ENCODE peak calls at places on chromosomes 13 and 19, in five cellular contexts. E is lower lobe of right lung, U is H1, J is fibroblast of lung, K is thoracic aorta. M is an unnamed sample.
A peak's percentile ranks its signal among the peaks of the same experiment; 100 is the strongest.

GRCh38 chr19:45638930-45639729 is at the start of gene EML2:
- DNase-seq in K (no peak), U (no peak), E (peak; percentile 72), J (peak; percentile 39), M (no peak)

GRCh38 chr19:19160489-19161035 is 9.5 kb downstream of the MEF2B start:
- DNase-seq in J (no peak), U (peak; percentile 33), E (no peak), K (no peak), M (no peak)

GRCh38 chr13:109666656-109667448 is 119.5 kb downstream of the IRS2 start:
- DNase-seq in J (peak; percentile 52), U (no peak), K (no peak), E (no peak), M (no peak)

GRCh38 chr19:46426506-46427162 is 2.1 kb downstream of the PNMA8C start:
- DNase-seq in E (peak; percentile 76), J (peak; percentile 68), K (no peak), U (no peak), M (no peak)

GRCh38 chr13:37715606-37716015 is 117.0 kb upstream of the POSTN start:
- DNase-seq in E (no peak), U (no peak), K (no peak), J (peak; percentile 92), M (no peak)

GRCh38 chr19:1055886-1056620 is 10.9 kb upstream of the ARHGAP45 start:
- DNase-seq in K (no peak), U (no peak), E (no peak), J (no peak), M (no peak)

GRCh38 chr13:59745395-59745788 is 418.3 kb downstream of the DIAPH3 start:
- DNase-seq in J (peak; percentile 56), U (no peak), E (no peak), K (no peak), M (no peak)

GRCh38 chr13:47298506-47298905 is 401.7 kb upstream of the HTR2A start:
- DNase-seq in K (no peak), J (peak; percentile 71), E (no peak), U (no peak), M (no peak)

GRCh38 chr19:50507376-50507775 is 3.6 kb downstream of the JOSD2 start:
- DNase-seq in K (no peak), E (peak; percentile 27), U (no peak), J (no peak), M (no peak)

GRCh38 chr19:31981545-31981944 is 363.9 kb upstream of the ZNF507 start:
- DNase-seq in K (no peak), U (no peak), E (no peak), J (no peak), M (no peak)
- H3K9me3 ChIP-seq in K (no peaks in the 10 kb centered on the region), U (peaks cover 5% of the 10 kb centered on the region), E (no peaks in the 10 kb centered on the region), J (no peaks in the 10 kb centered on the region), M (no peaks in the 10 kb centered on the region)

GRCh38 chr19:55912916-55913315 is 19.2 kb downstream of the NLRP13 start:
- DNase-seq in U (no peak), J (no peak), E (no peak), K (no peak), M (no peak)

GRCh38 chr19:55907286-55907685 is 24.9 kb downstream of the NLRP13 start:
- DNase-seq in U (no peak), E (no peak), K (no peak), J (no peak), M (no peak)

GRCh38 chr19:55902080-55902751 is 29.9 kb downstream of the NLRP13 start:
- DNase-seq in E (no peak), U (no peak), J (no peak), K (no peak), M (no peak)

GRCh38 chr19:55909801-55910200 is 22.3 kb downstream of the NLRP13 start:
- DNase-seq in E (no peak), K (no peak), J (no peak), U (no peak), M (no peak)

GRCh38 chr19:55907746-55908145 is 24.4 kb downstream of the NLRP13 start:
- DNase-seq in E (no peak), U (no peak), J (no peak), K (no peak), M (no peak)
- H3K9me3 ChIP-seq in E (no peaks in the 10 kb centered on the region), U (peaks cover 75% of the 10 kb centered on the region), J (no peaks in the 10 kb centered on the region), K (no peaks in the 10 kb centered on the region), M (no peaks in the 10 kb centered on the region)

DNA sequence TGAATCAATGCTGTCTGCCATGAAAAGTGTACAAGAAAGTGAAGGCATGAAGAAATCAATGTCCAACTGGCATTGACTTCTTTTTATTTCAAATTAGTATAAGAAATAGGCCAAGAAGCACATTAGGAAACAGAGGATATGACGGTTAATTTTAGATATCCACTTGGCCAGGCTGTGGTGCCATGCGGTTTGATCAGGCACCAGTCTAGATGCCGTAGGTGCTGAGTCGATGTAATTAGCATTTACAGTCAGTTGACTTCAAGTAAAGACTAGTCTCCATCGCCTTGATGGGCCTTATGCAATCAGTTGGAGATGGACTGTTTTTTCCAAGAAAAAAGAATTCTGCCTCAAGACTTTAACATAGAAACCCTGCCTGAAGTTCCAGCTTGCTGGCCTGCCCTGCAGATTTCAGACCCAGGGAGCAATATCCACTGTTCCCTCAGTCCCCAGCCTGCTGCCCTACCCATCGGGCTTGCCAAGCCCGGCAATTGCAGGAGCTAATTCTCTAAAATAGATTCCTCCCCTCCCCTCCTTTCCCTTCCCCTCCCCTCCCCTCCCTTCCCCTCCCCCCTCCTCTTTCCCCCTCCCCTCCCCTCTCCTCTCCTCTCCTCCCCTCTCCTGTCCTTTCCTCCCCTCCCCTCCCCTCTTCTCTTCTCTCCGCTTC is 120.6 kb upstream of the PEG3 start:
- DNase-seq in K (no peak), U (no peak), J (no peak), E (no peak), M (no peak)
- H3K9me3 ChIP-seq in K (no peaks in the 10 kb centered on the region), U (peaks cover 59% of the 10 kb centered on the region), J (no peaks in the 10 kb centered on the region), E (peaks cover 3% of the 10 kb centered on the region), M (no peaks in the 10 kb centered on the region)

DNA sequence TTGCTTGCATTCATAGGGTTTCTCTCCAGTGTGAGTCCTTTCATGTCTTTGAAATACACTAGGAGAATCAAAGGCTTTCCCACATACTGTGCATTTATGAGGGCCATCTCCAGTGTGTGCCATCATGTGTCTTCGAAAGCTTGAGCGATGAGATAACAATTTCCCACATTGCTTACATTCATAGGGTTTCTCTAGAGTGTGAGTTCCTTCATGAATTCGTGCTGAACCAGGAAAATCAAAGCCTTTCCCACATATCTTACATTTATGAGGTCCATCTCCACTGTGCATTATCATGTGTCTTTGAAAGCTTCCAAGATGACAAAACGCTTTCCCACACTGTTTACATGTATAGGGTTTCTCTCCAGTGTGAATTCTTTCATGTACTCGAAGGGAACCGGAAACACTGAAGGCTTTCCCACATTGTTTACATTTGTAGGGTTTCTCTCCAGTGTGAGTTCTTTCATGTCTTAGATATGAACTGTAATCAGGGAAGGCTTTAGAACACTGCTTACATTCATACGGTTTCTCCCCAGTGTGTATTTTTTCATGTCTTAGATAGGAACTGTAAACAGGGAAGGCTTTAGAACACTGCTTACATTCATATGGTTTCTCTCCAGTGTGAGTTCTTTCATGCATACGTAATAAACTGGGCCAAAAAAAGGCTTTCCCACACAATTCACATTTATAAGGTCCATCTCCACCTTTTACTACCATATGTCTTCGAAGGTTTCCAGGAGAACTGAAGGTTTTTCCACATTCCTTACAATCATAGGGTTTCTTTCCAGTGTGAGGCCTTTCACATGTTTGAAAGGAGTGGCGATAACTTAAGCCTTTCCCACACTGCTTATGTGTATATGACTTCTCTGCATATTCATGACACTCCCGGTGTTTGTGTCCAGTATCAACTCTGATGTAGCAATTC is 21.4 kb downstream of the ZNF44 start:
- DNase-seq in J (no peak), K (no peak), U (no peak), E (no peak), M (no peak)
- H3K9me3 ChIP-seq in J (peaks cover 10% of the 10 kb centered on the region), K (peaks cover 93% of the 10 kb centered on the region), U (peaks cover 72% of the 10 kb centered on the region), E (peaks cover 98% of the 10 kb centered on the region), M (no peaks in the 10 kb centered on the region)

GRCh38 chr19:54530866-54531265 is 28.2 kb downstream of the LAIR2 start:
- DNase-seq in J (no peak), E (no peak), U (no peak), K (no peak), M (no peak)
- H3K9me3 ChIP-seq in J (no peaks in the 10 kb centered on the region), E (no peaks in the 10 kb centered on the region), U (peaks cover 68% of the 10 kb centered on the region), K (no peaks in the 10 kb centered on the region), M (no peaks in the 10 kb centered on the region)

DNA sequence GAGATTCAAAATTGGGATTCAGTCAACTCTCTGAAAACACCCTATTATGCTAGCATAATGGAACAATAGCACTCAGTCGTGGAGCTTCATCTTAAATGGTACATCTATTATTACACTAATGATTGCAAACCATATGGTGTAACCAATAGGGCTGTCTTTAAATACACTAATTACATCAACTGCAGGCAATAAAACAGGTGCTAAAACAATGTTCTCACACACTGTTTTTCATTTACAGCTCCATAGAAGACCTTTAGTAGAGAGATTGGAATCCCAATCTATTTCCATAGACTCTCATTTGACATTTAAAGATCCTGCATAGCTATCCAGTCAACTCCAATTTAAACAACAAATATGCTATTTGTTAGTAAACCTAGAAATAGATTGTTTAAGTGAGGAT is 1917.4 kb downstream of the OLFM4 start:
- DNase-seq in K (no peak), J (no peak), U (no peak), E (no peak), M (no peak)
- H3K9me3 ChIP-seq in K (no peaks in the 10 kb centered on the region), J (no peaks in the 10 kb centered on the region), U (no peaks in the 10 kb centered on the region), E (no peaks in the 10 kb centered on the region), M (no peaks in the 10 kb centered on the region)

DNA sequence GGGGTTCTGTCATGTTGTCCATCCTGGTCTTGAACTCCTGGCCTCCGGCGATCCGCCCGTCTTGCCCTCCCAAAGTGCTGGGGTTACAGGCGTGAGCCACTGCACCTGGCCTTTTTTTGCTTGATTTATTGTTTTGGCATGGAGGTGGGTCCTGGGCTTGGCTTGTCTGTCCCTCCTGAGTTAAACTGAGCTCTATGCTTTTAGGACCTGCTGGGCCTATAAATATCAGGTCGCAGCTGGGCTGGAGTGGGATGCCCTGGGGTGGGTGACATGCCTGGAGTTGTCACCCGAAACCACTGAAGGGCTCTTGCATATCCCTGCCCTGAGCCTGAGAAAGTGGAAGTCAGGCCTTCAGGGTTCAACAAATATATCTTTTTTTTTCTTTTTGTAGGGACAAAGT is 5.5 kb downstream of the ARRDC5 start:
- DNase-seq in E (no peak), U (no peak), K (no peak), J (no peak), M (no peak)
- H3K9me3 ChIP-seq in E (no peaks in the 10 kb centered on the region), U (no peaks in the 10 kb centered on the region), K (no peaks in the 10 kb centered on the region), J (no peaks in the 10 kb centered on the region), M (no peaks in the 10 kb centered on the region)

DNA sequence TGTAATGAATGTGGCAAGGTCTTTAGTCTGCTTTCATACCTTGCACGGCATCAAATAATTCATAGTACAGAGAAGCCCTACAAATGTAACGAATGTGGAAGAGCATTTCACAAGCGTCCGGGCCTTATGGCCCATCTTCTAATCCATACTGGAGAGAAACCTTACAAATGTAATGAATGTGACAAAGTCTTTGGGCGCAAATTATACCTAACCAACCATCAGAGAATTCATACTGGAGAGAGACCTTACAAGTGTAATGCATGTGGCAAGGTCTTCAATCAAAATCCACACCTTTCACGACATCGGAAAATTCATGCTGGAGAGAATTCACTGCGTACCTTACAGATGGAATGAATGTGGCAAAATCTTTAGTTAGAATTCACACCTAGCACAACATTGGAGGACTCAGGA is 3.3 kb upstream of the ZNF880 start:
- DNase-seq in K (no peak), E (no peak), J (no peak), U (no peak), M (no peak)
- H3K9me3 ChIP-seq in K (peaks cover 66% of the 10 kb centered on the region), E (peaks cover 75% of the 10 kb centered on the region), J (no peaks in the 10 kb centered on the region), U (peaks cover 33% of the 10 kb centered on the region), M (peaks cover 17% of the 10 kb centered on the region)

GRCh38 chr19:56971230-56971629 is 130.7 kb upstream of the PEG3 start:
- DNase-seq in E (no peak), J (no peak), U (no peak), K (no peak), M (no peak)
- H3K9me3 ChIP-seq in E (peaks cover 6% of the 10 kb centered on the region), J (no peaks in the 10 kb centered on the region), U (peaks cover 63% of the 10 kb centered on the region), K (no peaks in the 10 kb centered on the region), M (no peaks in the 10 kb centered on the region)